ENCODE peak calls at places on chromosomes 2 and 18, in seven cellular contexts. K is activated T-cell treated with anti-CD3 and anti-CD28 coated beads, Interleukin-2, amount 50 U/mL, for 72 hours; U is T-helper 1 cell; Z is A549; V is AG09309; H is DMS153; E is progenitor cell of endocrine pancreas. S is an unnamed sample.

GRCh38 chr18:29147944-29148343 is 971.0 kb upstream of the CDH2 start:
- DNase-seq in K (no peak), U (no peak), Z (peak; percentile 48), V (no peak), H (no peak), E (no peak), S (peak; percentile 9)

GRCh38 chr2:1505031-1505441 is 91.8 kb downstream of the TPO start:
- DNase-seq in K (no peak), U (no peak), Z (no peak), V (no peak), H (no peak), E (no peak), S (no peak)

GRCh38 chr18:2303517-2304238 is 267.6 kb downstream of the METTL4 start:
- DNase-seq in K (no peak), U (no peak), Z (peak; percentile 36), V (no peak), H (no peak), E (no peak), S (no peak)

GRCh38 chr2:219537657-219538487 is 5.7 kb downstream of the CHPF start:
- DNase-seq in K (no peak), U (no peak), Z (no peak), V (no peak), H (no peak), E (no peak), S (peak; percentile 51)

GRCh38 chr18:12886498-12887126 is 2.6 kb upstream of the PTPN2 start:
- DNase-seq in K (peak; percentile 20), U (no peak), Z (peak; percentile 56), V (no peak), H (no peak), E (no peak), S (peak; percentile 23)

GRCh38 chr2:128153786-128154185 is 62.8 kb downstream of the UGGT1 start:
- DNase-seq in K (no peak), U (no peak), Z (no peak), V (no peak), H (no peak), E (no peak), S (no peak)

GRCh38 chr2:205361272-205361671 is 321.0 kb upstream of the NRP2 start:
- DNase-seq in K (no peak), U (no peak), Z (peak; percentile 10), V (no peak), H (no peak), E (no peak), S (no peak)

GRCh38 chr2:59249441-59250330 is 1008.6 kb upstream of the FANCL start:
- DNase-seq in K (no peak), U (no peak), Z (no peak), V (no peak), H (no peak), E (no peak), S (peak; percentile 57)

GRCh38 chr2:23487735-23488492 is 102.9 kb downstream of the KLHL29 start:
- DNase-seq in K (peak; percentile 66), U (no peak), Z (no peak), V (peak; percentile 61), H (no peak), E (no peak), S (no peak)

GRCh38 chr18:26405190-26405781 is 143.1 kb downstream of the KCTD1 start:
- DNase-seq in K (no peak), U (no peak), Z (peak; percentile 68), V (no peak), H (peak; percentile 44), E (no peak), S (peak; percentile 77)

GRCh38 chr2:121804340-121804739 is 48.9 kb downstream of the TSN start:
- DNase-seq in K (peak; percentile 7), U (no peak), Z (no peak), V (no peak), H (peak; percentile 77), E (no peak), S (peak; percentile 35)

GRCh38 chr18:46590103-46590502 is 66.9 kb downstream of the LOXHD1 start:
- DNase-seq in K (no peak), U (no peak), Z (no peak), V (no peak), H (no peak), E (no peak), S (no peak)

GRCh38 chr2:28389399-28390240 is 3.0 kb upstream of the FOSL2 start:
- DNase-seq in K (no peak), U (no peak), Z (no peak), V (no peak), H (no peak), E (no peak), S (peak; percentile 36)

GRCh38 chr18:11872479-11873136 is 21.4 kb downstream of the CHMP1B start:
- DNase-seq in K (no peak), U (no peak), Z (peak; percentile 67), V (no peak), H (no peak), E (no peak), S (peak; percentile 34)

GRCh38 chr2:2731101-2731850 is 400.2 kb upstream of the MYT1L start:
- DNase-seq in K (no peak), U (no peak), Z (no peak), V (no peak), H (no peak), E (no peak), S (peak; percentile 85)

GRCh38 chr2:67083978-67084377 is 313.2 kb upstream of the ETAA1 start:
- DNase-seq in K (no peak), U (no peak), Z (no peak), V (no peak), H (no peak), E (no peak), S (peak; percentile 48)

GRCh38 chr18:54284967-54285785 is 15.9 kb downstream of the POLI start:
- DNase-seq in K (peak; percentile 89), U (no peak), Z (no peak), V (peak; percentile 17), H (no peak), E (no peak), S (no peak)

GRCh38 chr2:21944536-21944935 is 820.8 kb downstream of the TDRD15 start:
- DNase-seq in K (no peak), U (no peak), Z (no peak), V (no peak), H (no peak), E (no peak), S (no peak)

GRCh38 chr18:74190086-74190485 is 41.8 kb downstream of the TIMM21 start:
- DNase-seq in K (no peak), U (no peak), Z (no peak), V (no peak), H (no peak), E (no peak), S (no peak)

GRCh38 chr18:60358516-60358915 is 14.1 kb downstream of the MC4R start:
- DNase-seq in K (no peak), U (no peak), Z (no peak), V (no peak), H (no peak), E (no peak), S (no peak)

GRCh38 chr2:149601141-149601796 is 13.7 kb upstream of the MMADHC start:
- DNase-seq in K (no peak), U (no peak), Z (no peak), V (no peak), H (no peak), E (no peak), S (no peak)

GRCh38 chr2:221350621-221351020 is 221.5 kb downstream of the EPHA4 start:
- DNase-seq in K (no peak), U (no peak), Z (no peak), V (no peak), H (no peak), E (no peak), S (no peak)

GRCh38 chr2:26704441-26704977 is 12.0 kb downstream of the KCNK3 start:
- DNase-seq in K (no peak), U (no peak), Z (no peak), V (peak; percentile 38), H (no peak), E (no peak), S (no peak)

GRCh38 chr18:80106482-80107051 is 2.5 kb upstream of the ADNP2 start:
- DNase-seq in K (no peak), U (no peak), Z (no peak), V (no peak), H (no peak), E (no peak), S (no peak)

GRCh38 chr2:187371221-187371620 is 76.8 kb downstream of the CALCRL start:
- DNase-seq in K (no peak), U (no peak), Z (no peak), V (no peak), H (no peak), E (no peak), S (no peak)

GRCh38 chr2:241063093-241063551 is 39.0 kb downstream of the MTERF4 start:
- DNase-seq in K (no peak), U (no peak), Z (no peak), V (no peak), H (no peak), E (no peak), S (no peak)

GRCh38 chr18:65955747-65956146 is 204.9 kb downstream of the CDH7 start:
- DNase-seq in K (no peak), U (no peak), Z (no peak), V (no peak), H (no peak), E (no peak), S (peak; percentile 47)

GRCh38 chr2:241844066-241844728 is 14.5 kb downstream of the PDCD1 start:
- DNase-seq in K (peak; percentile 95), U (peak; percentile 61), Z (peak; percentile 45), V (no peak), H (peak; percentile 29), E (peak; percentile 48), S (peak; percentile 84)

GRCh38 chr2:174331731-174332606 is 2.8 kb upstream of the SP9 start:
- DNase-seq in K (no peak), U (no peak), Z (no peak), V (no peak), H (no peak), E (no peak), S (no peak)

GRCh38 chr2:227862741-227863588 is 8.5 kb upstream of the DAW1 start:
- DNase-seq in K (no peak), U (no peak), Z (peak; percentile 85), V (peak; percentile 71), H (no peak), E (no peak), S (no peak)

GRCh38 chr2:106336740-106337139 is 131.5 kb downstream of the RGPD3 start:
- DNase-seq in K (no peak), U (no peak), Z (no peak), V (no peak), H (peak; percentile 19), E (no peak), S (no peak)

S was measured in left kidney.